ENCODE peak calls at places on chromosome 19, in five cellular contexts. One of them, this sample, is unnamed.

GRCh38 chr19:47776568-47776967 is 1.9 kb upstream of the SELENOW start:
- DNase-seq in cardiac muscle cell: no peak
- DNase-seq in upper lobe of right lung: no peak
- DNase-seq in heart right ventricle: no peak
- DNase-seq in cardiac fibroblast: no peak
- DNase-seq in this sample: peak; percentile 39

GRCh38 chr19:46351241-46352041 is 4.6 kb downstream of the PPP5C start:
- DNase-seq in cardiac muscle cell: no peak
- DNase-seq in upper lobe of right lung: peak; percentile 90
- DNase-seq in heart right ventricle: no peak
- DNase-seq in cardiac fibroblast: peak; percentile 81
- DNase-seq in this sample: peak; percentile 70

GRCh38 chr19:35540356-35540927 is 5.0 kb upstream of the TMEM147 start:
- DNase-seq in cardiac muscle cell: no peak
- DNase-seq in upper lobe of right lung: no peak
- DNase-seq in heart right ventricle: no peak
- DNase-seq in cardiac fibroblast: no peak
- DNase-seq in this sample: no peak

GRCh38 chr19:16210168-16210567 is 12.5 kb downstream of the AP1M1 start:
- DNase-seq in cardiac muscle cell: no peak
- DNase-seq in upper lobe of right lung: no peak
- DNase-seq in heart right ventricle: no peak
- DNase-seq in cardiac fibroblast: no peak
- DNase-seq in this sample: no peak

GRCh38 chr19:34661357-34661756 is 15.6 kb downstream of the SCGB2B2 start:
- DNase-seq in cardiac muscle cell: no peak
- DNase-seq in upper lobe of right lung: no peak
- DNase-seq in heart right ventricle: no peak
- DNase-seq in cardiac fibroblast: no peak
- DNase-seq in this sample: no peak

GRCh38 chr19:18660939-18661338 is 22.5 kb upstream of the CRTC1 start:
- DNase-seq in cardiac muscle cell: no peak
- DNase-seq in upper lobe of right lung: no peak
- DNase-seq in heart right ventricle: no peak
- DNase-seq in cardiac fibroblast: no peak
- DNase-seq in this sample: no peak

GRCh38 chr19:51703655-51704515 is 10.8 kb downstream of the SPACA6 start:
- DNase-seq in cardiac muscle cell: peak; percentile 96
- DNase-seq in upper lobe of right lung: peak; percentile 99
- DNase-seq in heart right ventricle: peak; percentile 97
- DNase-seq in cardiac fibroblast: peak; percentile 97
- DNase-seq in this sample: peak; percentile 98

GRCh38 chr19:15264933-15265206 is 32.6 kb upstream of the EPHX3 start:
- DNase-seq in cardiac muscle cell: no peak
- DNase-seq in upper lobe of right lung: no peak
- DNase-seq in heart right ventricle: no peak
- DNase-seq in cardiac fibroblast: no peak
- DNase-seq in this sample: no peak

GRCh38 chr19:54168174-54168917 is 4.6 kb downstream of the TMC4 start:
- DNase-seq in cardiac muscle cell: peak; percentile 93
- DNase-seq in upper lobe of right lung: peak; percentile 96
- DNase-seq in heart right ventricle: peak; percentile 92
- DNase-seq in cardiac fibroblast: peak; percentile 90
- DNase-seq in this sample: peak; percentile 98

GRCh38 chr19:19539738-19540703 is 2.0 kb downstream of the CILP2 start:
- DNase-seq in cardiac muscle cell: no peak
- DNase-seq in upper lobe of right lung: peak; percentile 84
- DNase-seq in heart right ventricle: peak; percentile 45
- DNase-seq in cardiac fibroblast: peak; percentile 67
- DNase-seq in this sample: no peak

DNA sequence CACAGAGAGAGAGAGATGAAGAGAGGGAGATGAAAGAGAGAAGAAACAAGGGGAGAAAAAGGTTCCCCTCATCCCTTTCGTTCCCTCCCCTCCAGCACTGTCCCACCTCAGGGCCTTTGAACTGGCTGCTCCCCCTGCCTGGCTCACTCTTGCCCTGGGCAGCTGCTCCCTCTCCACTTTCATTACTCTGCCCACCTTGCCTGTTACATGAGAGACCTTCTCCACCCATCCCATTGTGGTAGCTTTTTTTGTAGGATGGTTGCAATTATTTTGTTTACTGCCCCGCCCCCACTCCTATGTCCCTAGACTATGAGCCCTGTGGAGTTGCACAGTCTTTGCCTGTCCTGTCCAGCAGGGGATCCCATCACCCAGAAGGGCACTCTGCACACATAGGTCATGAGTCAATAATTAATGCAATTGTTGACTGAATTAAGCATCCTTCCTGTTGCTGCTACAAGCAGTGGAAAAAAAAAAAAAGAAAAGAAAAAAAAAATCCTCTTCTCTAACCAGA is 14.1 kb downstream of the C19orf81 start:
- DNase-seq in cardiac muscle cell: peak; percentile 32
- DNase-seq in upper lobe of right lung: no peak
- DNase-seq in heart right ventricle: no peak
- DNase-seq in cardiac fibroblast: no peak
- DNase-seq in this sample: peak; percentile 41
- TF ChIP-seq CTCF in cardiac muscle cell: no peak
- TF ChIP-seq CTCF in upper lobe of right lung: no peak
- TF ChIP-seq CTCF in heart right ventricle: no peak
- TF ChIP-seq CTCF in cardiac fibroblast: peak; percentile 16
- TF ChIP-seq CTCF in this sample: peak; percentile 20

DNA sequence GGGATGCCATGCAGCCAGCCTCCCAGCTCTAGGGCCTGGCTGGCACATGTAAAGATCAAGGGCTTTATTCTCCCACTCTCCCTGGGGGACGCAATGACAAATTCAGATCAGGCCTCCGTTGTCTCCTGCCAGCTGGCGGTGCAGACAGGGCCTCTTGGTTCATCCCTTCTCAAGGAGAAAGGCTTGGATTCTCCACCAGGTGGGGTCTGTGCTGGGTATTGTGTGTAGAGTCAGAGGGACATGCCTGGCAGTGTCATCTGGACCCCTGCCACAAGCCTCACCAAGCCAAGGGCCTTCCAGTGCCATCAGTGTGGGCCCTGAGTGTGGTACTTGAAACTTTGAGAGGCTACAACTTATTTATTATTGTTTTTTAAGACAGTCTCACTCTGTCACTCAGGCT is 8.4 kb upstream of the PTPRS start:
- DNase-seq in cardiac muscle cell: no peak
- DNase-seq in upper lobe of right lung: no peak
- DNase-seq in heart right ventricle: no peak
- DNase-seq in cardiac fibroblast: no peak
- DNase-seq in this sample: peak; percentile 12
- TF ChIP-seq CTCF in cardiac muscle cell: peak; percentile 3
- TF ChIP-seq CTCF in upper lobe of right lung: no peak
- TF ChIP-seq CTCF in heart right ventricle: no peak
- TF ChIP-seq CTCF in cardiac fibroblast: no peak
- TF ChIP-seq CTCF in this sample: no peak

GRCh38 chr19:41892173-41892902 is 9.4 kb downstream of the ARHGEF1 start:
- DNase-seq in cardiac muscle cell: no peak
- DNase-seq in upper lobe of right lung: no peak
- DNase-seq in heart right ventricle: no peak
- DNase-seq in cardiac fibroblast: no peak
- DNase-seq in this sample: no peak
- TF ChIP-seq CTCF in cardiac muscle cell: no peak
- TF ChIP-seq CTCF in upper lobe of right lung: no peak
- TF ChIP-seq CTCF in heart right ventricle: no peak
- TF ChIP-seq CTCF in cardiac fibroblast: no peak
- TF ChIP-seq CTCF in this sample: no peak

DNA sequence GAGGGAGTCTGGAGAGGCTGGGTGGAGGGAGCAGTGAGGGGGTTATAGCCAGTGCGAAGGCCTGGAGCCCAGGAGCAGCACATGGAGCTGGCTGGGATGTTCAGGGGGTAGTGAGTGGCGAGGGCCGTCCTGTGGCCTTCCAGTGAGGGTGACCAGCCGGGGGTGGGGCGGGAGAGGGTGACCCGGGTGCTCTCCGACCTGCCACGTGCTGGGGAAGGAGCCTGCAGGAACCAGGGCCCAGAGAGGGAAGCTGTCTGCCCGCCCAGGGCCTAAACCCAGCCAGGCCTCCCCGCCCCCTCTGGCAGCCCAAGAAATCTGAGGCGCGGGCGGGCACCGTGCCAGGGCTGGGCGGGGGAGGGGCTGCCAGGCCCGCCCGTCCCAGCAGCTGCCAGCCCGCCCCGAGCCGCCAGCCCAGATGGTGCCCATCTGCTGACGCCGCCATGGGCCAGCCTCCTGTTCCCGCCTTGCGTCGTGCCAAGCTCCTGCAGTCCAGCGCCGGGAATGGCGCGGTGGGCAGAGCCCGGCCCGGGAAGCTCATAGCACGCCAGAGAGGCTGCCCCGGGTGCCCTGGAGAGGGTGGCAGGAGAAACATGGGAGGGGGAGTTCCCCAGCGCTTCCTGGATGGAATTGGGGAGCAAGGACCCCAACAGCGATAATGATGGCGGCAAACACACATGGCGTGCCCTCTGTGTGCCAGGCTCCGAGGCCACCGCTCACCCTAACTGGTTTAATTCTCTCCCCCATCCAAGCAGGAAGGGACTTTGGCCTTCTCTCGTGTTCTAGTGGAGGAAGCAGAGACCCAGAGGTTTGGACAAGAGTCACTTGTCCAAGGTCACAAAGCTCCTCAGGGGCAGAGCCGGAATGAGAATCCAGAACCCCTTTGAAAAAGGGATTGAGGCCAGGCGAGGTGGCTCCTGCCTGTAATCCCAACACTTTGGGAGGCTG is 21.5 kb downstream of the NFIC start:
- DNase-seq in cardiac muscle cell: no peak
- DNase-seq in upper lobe of right lung: peak; percentile 93
- DNase-seq in heart right ventricle: peak; percentile 79
- DNase-seq in cardiac fibroblast: peak; percentile 72
- DNase-seq in this sample: peak; percentile 80
- TF ChIP-seq CTCF in cardiac muscle cell: no peak
- TF ChIP-seq CTCF in upper lobe of right lung: peak; percentile 18
- TF ChIP-seq CTCF in heart right ventricle: no peak
- TF ChIP-seq CTCF in cardiac fibroblast: no peak
- TF ChIP-seq CTCF in this sample: no peak

GRCh38 chr19:55210120-55210493 is 806 bp upstream of the PTPRH start:
- DNase-seq in cardiac muscle cell: no peak
- DNase-seq in upper lobe of right lung: no peak
- DNase-seq in heart right ventricle: no peak
- DNase-seq in cardiac fibroblast: peak; percentile 85
- DNase-seq in this sample: peak; percentile 75

GRCh38 chr19:55213547-55213946 is 4.2 kb upstream of the PTPRH start:
- DNase-seq in cardiac muscle cell: no peak
- DNase-seq in upper lobe of right lung: no peak
- DNase-seq in heart right ventricle: no peak
- DNase-seq in cardiac fibroblast: no peak
- DNase-seq in this sample: no peak

GRCh38 chr19:55208880-55209429 is 346 bp downstream of the PTPRH start:
- DNase-seq in cardiac muscle cell: no peak
- DNase-seq in upper lobe of right lung: no peak
- DNase-seq in heart right ventricle: no peak
- DNase-seq in cardiac fibroblast: no peak
- DNase-seq in this sample: no peak

GRCh38 chr19:55209430-55210119 is at the start of gene PTPRH:
- DNase-seq in cardiac muscle cell: no peak
- DNase-seq in upper lobe of right lung: no peak
- DNase-seq in heart right ventricle: no peak
- DNase-seq in cardiac fibroblast: no peak
- DNase-seq in this sample: peak; percentile 80

DNA sequence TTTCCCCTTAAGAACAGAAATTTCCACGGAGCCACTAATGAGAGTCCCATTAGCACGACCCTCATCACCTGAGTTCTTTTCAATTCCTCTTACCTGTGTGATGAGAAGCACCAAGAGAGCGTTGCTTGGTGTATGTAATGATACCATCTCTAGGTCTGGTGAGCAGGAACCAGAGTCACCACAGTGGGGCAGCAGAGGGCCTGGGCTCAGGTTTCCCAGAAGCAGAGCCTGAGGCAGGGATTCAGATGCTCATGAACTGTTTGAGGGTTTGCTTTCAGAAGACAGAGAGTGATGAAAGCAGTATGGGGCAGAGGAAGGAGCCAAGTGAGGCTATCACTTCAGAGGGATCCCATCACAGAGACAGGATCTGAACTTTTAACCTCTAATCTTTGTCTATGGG is 3.1 kb upstream of the PTPRH start:
- DNase-seq in cardiac muscle cell: no peak
- DNase-seq in upper lobe of right lung: no peak
- DNase-seq in heart right ventricle: no peak
- DNase-seq in cardiac fibroblast: no peak
- DNase-seq in this sample: peak; percentile 48
- TF ChIP-seq CTCF in cardiac muscle cell: peak; percentile 15
- TF ChIP-seq CTCF in upper lobe of right lung: peak; percentile 24
- TF ChIP-seq CTCF in heart right ventricle: peak; percentile 15
- TF ChIP-seq CTCF in cardiac fibroblast: peak; percentile 35
- TF ChIP-seq CTCF in this sample: peak; percentile 36

DNA sequence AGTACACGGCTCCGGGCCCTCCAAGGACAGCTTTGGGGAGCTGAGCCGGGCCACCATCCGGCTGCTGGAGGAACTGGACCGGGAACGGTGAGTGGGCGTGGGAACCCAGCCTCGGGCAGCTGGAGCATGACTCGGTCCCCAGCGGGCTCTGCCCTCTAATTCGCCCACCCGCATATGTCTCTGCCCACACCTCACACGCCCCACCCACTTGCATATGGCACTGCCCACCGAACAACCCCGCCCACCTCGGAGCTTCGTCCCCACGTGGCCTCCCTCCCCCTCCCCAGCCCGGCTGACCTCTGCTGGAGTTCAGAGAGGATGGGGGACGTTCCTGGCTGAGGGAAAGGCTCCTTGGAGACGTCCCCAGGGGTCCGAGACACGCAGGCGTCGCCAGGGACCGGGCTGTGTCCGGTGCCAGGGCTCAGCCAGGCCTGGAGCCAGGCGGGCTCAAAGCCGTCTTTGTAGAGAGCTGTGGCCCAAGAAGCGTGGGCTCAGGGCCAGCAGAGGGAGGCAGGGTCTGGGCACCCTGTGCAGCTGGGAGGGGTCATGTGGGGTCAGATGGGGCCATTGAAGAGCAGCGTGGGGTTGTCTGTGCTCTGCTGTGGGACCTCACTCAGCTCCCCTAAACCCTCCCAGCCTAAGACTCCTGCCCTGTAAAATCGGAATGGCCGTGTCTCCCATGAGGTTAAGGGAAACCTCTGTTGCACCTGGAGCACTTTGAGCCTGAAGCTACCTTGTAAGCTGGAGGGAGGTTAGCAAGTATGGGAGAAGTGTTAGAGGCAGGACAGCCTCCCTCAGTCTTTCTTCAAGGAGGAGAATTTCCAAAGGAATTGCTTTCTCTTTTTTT is 3.8 kb downstream of the APC2 start:
- DNase-seq in cardiac muscle cell: peak; percentile 36
- DNase-seq in upper lobe of right lung: no peak
- DNase-seq in heart right ventricle: no peak
- DNase-seq in cardiac fibroblast: peak; percentile 44
- DNase-seq in this sample: no peak
- TF ChIP-seq CTCF in cardiac muscle cell: no peak
- TF ChIP-seq CTCF in upper lobe of right lung: no peak
- TF ChIP-seq CTCF in heart right ventricle: no peak
- TF ChIP-seq CTCF in cardiac fibroblast: no peak
- TF ChIP-seq CTCF in this sample: no peak